ENCODE peak calls at places on chromosomes 11 and 22, in five cellular contexts. One of them, this sample, is unnamed.

GRCh38 chr11:69972351-69972802 is 105.7 kb upstream of the ANO1 start:
- DNase-seq in breast epithelium: no peak
- DNase-seq in HCT116: no peak
- DNase-seq in sigmoid colon: no peak
- DNase-seq in spleen: no peak
- DNase-seq in this sample: no peak

GRCh38 chr11:103907548-103908455 is 128.6 kb upstream of the DDI1 start:
- DNase-seq in breast epithelium: no peak
- DNase-seq in spleen: no peak
- DNase-seq in sigmoid colon: no peak
- DNase-seq in HCT116: no peak
- DNase-seq in this sample: no peak

GRCh38 chr11:693887-694562 is 997 bp downstream of the DEAF1 start:
- DNase-seq in spleen: peak
- DNase-seq in breast epithelium: no peak
- DNase-seq in sigmoid colon: peak
- DNase-seq in HCT116: no peak
- DNase-seq in this sample: no peak

GRCh38 chr11:102468636-102469195 is 16.2 kb upstream of the TMEM123 start:
- DNase-seq in HCT116: no peak
- DNase-seq in breast epithelium: no peak
- DNase-seq in sigmoid colon: no peak
- DNase-seq in spleen: no peak
- DNase-seq in this sample: no peak

GRCh38 chr11:30789270-30789669 is 203.1 kb upstream of the MPPED2 start:
- DNase-seq in HCT116: no peak
- DNase-seq in sigmoid colon: no peak
- DNase-seq in breast epithelium: no peak
- DNase-seq in spleen: no peak
- DNase-seq in this sample: no peak

GRCh38 chr11:112858289-112859023 is 102.8 kb upstream of the NCAM1 start:
- DNase-seq in HCT116: no peak
- DNase-seq in breast epithelium: no peak
- DNase-seq in sigmoid colon: no peak
- DNase-seq in spleen: no peak
- DNase-seq in this sample: no peak

GRCh38 chr11:1548221-1549070 is 23.6 kb downstream of the DUSP8 start:
- DNase-seq in spleen: no peak
- DNase-seq in sigmoid colon: peak
- DNase-seq in breast epithelium: peak
- DNase-seq in HCT116: peak
- DNase-seq in this sample: no peak

GRCh38 chr11:128342511-128343133 is 244.7 kb downstream of the ETS1 start:
- DNase-seq in spleen: peak
- DNase-seq in breast epithelium: no peak
- DNase-seq in HCT116: no peak
- DNase-seq in sigmoid colon: peak
- DNase-seq in this sample: peak

GRCh38 chr11:104665631-104666030 is 232.6 kb downstream of the CASP12 start:
- DNase-seq in spleen: no peak
- DNase-seq in sigmoid colon: no peak
- DNase-seq in HCT116: no peak
- DNase-seq in breast epithelium: no peak
- DNase-seq in this sample: no peak

GRCh38 chr11:2209900-2210321 is 38.3 kb upstream of the TH start:
- DNase-seq in sigmoid colon: peak
- DNase-seq in breast epithelium: peak
- DNase-seq in spleen: peak
- DNase-seq in HCT116: no peak
- DNase-seq in this sample: no peak

GRCh38 chr11:44912270-44912987 is 38.3 kb downstream of the TP53I11 start:
- DNase-seq in HCT116: no peak
- DNase-seq in spleen: no peak
- DNase-seq in sigmoid colon: no peak
- DNase-seq in breast epithelium: no peak
- DNase-seq in this sample: no peak

GRCh38 chr11:68139395-68139794 is 18.2 kb upstream of the CHKA start:
- DNase-seq in HCT116: no peak
- DNase-seq in spleen: no peak
- DNase-seq in breast epithelium: no peak
- DNase-seq in sigmoid colon: no peak
- DNase-seq in this sample: no peak

GRCh38 chr11:91922846-91923245 is 301.8 kb upstream of the FAT3 start:
- DNase-seq in HCT116: no peak
- DNase-seq in breast epithelium: no peak
- DNase-seq in spleen: no peak
- DNase-seq in sigmoid colon: no peak
- DNase-seq in this sample: no peak

GRCh38 chr11:33383075-33383919 is 126.1 kb downstream of the HIPK3 start:
- DNase-seq in spleen: no peak
- DNase-seq in breast epithelium: no peak
- DNase-seq in sigmoid colon: no peak
- DNase-seq in HCT116: no peak
- DNase-seq in this sample: no peak

GRCh38 chr22:17997456-17997855 is 26.9 kb downstream of the MICAL3 start:
- DNase-seq in HCT116: no peak
- DNase-seq in sigmoid colon: peak
- DNase-seq in breast epithelium: peak
- DNase-seq in spleen: no peak
- DNase-seq in this sample: no peak

GRCh38 chr11:86220654-86221053 is 23.9 kb upstream of the EED start:
- DNase-seq in breast epithelium: no peak
- DNase-seq in spleen: no peak
- DNase-seq in sigmoid colon: no peak
- DNase-seq in HCT116: no peak
- DNase-seq in this sample: no peak

GRCh38 chr11:120219935-120220746 is 9.3 kb downstream of the OAF start:
- DNase-seq in spleen: no peak
- DNase-seq in breast epithelium: no peak
- DNase-seq in sigmoid colon: no peak
- DNase-seq in HCT116: no peak
- DNase-seq in this sample: no peak

GRCh38 chr11:87212891-87213290 is 175.2 kb downstream of the TMEM135 start:
- DNase-seq in spleen: no peak
- DNase-seq in breast epithelium: no peak
- DNase-seq in sigmoid colon: no peak
- DNase-seq in HCT116: no peak
- DNase-seq in this sample: no peak

GRCh38 chr22:32389685-32390084 is 22.4 kb downstream of the RTCB start:
- DNase-seq in breast epithelium: no peak
- DNase-seq in spleen: no peak
- DNase-seq in sigmoid colon: no peak
- DNase-seq in HCT116: no peak
- DNase-seq in this sample: no peak

GRCh38 chr11:82818399-82819043 is 81.7 kb downstream of the PRCP start:
- DNase-seq in HCT116: no peak
- DNase-seq in sigmoid colon: no peak
- DNase-seq in spleen: no peak
- DNase-seq in breast epithelium: no peak
- DNase-seq in this sample: no peak

GRCh38 chr11:12502950-12503579 is 125.7 kb downstream of the PARVA start:
- DNase-seq in spleen: no peak
- DNase-seq in HCT116: no peak
- DNase-seq in sigmoid colon: no peak
- DNase-seq in breast epithelium: no peak
- DNase-seq in this sample: no peak

GRCh38 chr11:67699521-67699920 is 25.1 kb upstream of the ALDH3B2 start:
- DNase-seq in sigmoid colon: no peak
- DNase-seq in spleen: no peak
- DNase-seq in breast epithelium: no peak
- DNase-seq in HCT116: no peak
- DNase-seq in this sample: no peak

GRCh38 chr11:31106963-31107576 is 262.5 kb downstream of the DCDC1 start:
- DNase-seq in breast epithelium: no peak
- DNase-seq in spleen: no peak
- DNase-seq in HCT116: peak
- DNase-seq in sigmoid colon: no peak
- DNase-seq in this sample: no peak

GRCh38 chr11:94049351-94049750 is 28.2 kb downstream of the HEPHL1 start:
- DNase-seq in breast epithelium: no peak
- DNase-seq in HCT116: no peak
- DNase-seq in spleen: no peak
- DNase-seq in sigmoid colon: no peak
- DNase-seq in this sample: no peak

GRCh38 chr11:89442801-89443200 is 48.4 kb downstream of the NOX4 start:
- DNase-seq in HCT116: no peak
- DNase-seq in breast epithelium: no peak
- DNase-seq in spleen: no peak
- DNase-seq in sigmoid colon: no peak
- DNase-seq in this sample: no peak

GRCh38 chr11:122036022-122036421 is 80.0 kb downstream of the BLID start:
- DNase-seq in HCT116: no peak
- DNase-seq in breast epithelium: no peak
- DNase-seq in spleen: no peak
- DNase-seq in sigmoid colon: no peak
- DNase-seq in this sample: no peak

GRCh38 chr11:122033193-122033592 is 82.8 kb downstream of the BLID start:
- DNase-seq in spleen: no peak
- DNase-seq in HCT116: no peak
- DNase-seq in sigmoid colon: no peak
- DNase-seq in breast epithelium: no peak
- DNase-seq in this sample: no peak

GRCh38 chr11:122033631-122034030 is 82.4 kb downstream of the BLID start:
- DNase-seq in spleen: no peak
- DNase-seq in sigmoid colon: no peak
- DNase-seq in HCT116: no peak
- DNase-seq in breast epithelium: no peak
- DNase-seq in this sample: no peak

GRCh38 chr11:122028561-122028960 is 87.5 kb downstream of the BLID start:
- DNase-seq in HCT116: no peak
- DNase-seq in spleen: no peak
- DNase-seq in sigmoid colon: no peak
- DNase-seq in breast epithelium: no peak
- DNase-seq in this sample: no peak

DNA sequence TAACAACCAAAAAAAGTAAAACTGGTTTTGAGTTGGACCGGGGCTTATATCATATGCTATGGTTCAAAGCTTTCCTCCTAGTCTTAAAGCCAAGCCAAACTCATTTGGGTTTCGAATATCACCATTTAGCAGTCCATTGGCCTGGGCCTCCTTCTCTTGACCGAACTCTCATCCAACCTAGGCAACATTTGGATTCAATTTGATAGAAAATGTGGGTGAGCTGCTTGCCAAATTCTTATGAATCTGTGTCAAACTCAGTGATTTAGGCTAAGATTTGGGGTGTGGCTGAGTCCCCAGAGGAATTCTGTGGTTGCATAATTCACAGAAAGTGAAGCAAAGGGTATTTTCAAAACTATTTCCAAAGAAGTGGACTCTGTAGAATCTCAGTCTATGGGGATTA is 83.7 kb downstream of the BLID start:
- DNase-seq in HCT116: no peak
- DNase-seq in sigmoid colon: no peak
- DNase-seq in spleen: no peak
- DNase-seq in breast epithelium: no peak
- DNase-seq in this sample: no peak
- TF ChIP-seq POLR2AphosphoS5 in HCT116: no peak
- TF ChIP-seq POLR2AphosphoS5 in sigmoid colon: no peak
- TF ChIP-seq POLR2AphosphoS5 in spleen: no peak
- TF ChIP-seq POLR2AphosphoS5 in breast epithelium: peak
- TF ChIP-seq POLR2AphosphoS5 in this sample: no peak

GRCh38 chr22:27406389-27406861 is 395.1 kb downstream of the MN1 start:
- DNase-seq in HCT116: no peak
- DNase-seq in spleen: no peak
- DNase-seq in breast epithelium: no peak
- DNase-seq in sigmoid colon: no peak
- DNase-seq in this sample: no peak

GRCh38 chr22:27408068-27408467 is 393.5 kb downstream of the MN1 start:
- DNase-seq in sigmoid colon: no peak
- DNase-seq in breast epithelium: no peak
- DNase-seq in spleen: no peak
- DNase-seq in HCT116: no peak
- DNase-seq in this sample: no peak

GRCh38 chr22:27407369-27407985 is 394.1 kb downstream of the MN1 start:
- DNase-seq in spleen: no peak
- DNase-seq in sigmoid colon: no peak
- DNase-seq in breast epithelium: no peak
- DNase-seq in HCT116: no peak
- DNase-seq in this sample: no peak

GRCh38 chr22:27409299-27409698 is 392.3 kb downstream of the MN1 start:
- DNase-seq in spleen: no peak
- DNase-seq in HCT116: no peak
- DNase-seq in sigmoid colon: no peak
- DNase-seq in breast epithelium: no peak
- DNase-seq in this sample: no peak

GRCh38 chr22:27405672-27406388 is 395.7 kb downstream of the MN1 start:
- DNase-seq in spleen: no peak
- DNase-seq in HCT116: peak
- DNase-seq in breast epithelium: peak
- DNase-seq in sigmoid colon: no peak
- DNase-seq in this sample: peak
- TF ChIP-seq POLR2A in spleen: no peak
- TF ChIP-seq POLR2A in HCT116: no peak
- TF ChIP-seq POLR2A in breast epithelium: no peak
- TF ChIP-seq POLR2A in sigmoid colon: no peak
- TF ChIP-seq POLR2A in this sample: no peak

DNA sequence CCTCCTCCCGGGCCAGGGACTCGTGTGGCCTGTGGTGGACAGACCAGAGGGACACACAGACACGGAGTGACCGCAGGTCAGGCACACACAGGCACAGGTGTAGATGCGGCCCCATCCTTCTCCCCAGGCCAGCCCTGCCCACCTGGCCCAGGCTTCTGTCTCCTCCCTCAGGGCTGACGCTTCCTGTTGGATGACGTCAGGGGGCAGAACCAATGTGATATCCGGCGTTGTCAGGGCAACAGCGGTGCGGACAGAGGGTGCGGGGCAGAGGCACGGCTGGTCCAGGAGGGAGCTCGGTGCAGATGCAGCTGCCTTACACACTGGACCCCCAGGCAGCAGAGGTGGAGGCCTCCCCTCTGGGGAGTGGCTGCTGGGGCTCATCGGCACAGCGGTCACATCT is 2.9 kb upstream of the TUBGCP6 start:
- DNase-seq in breast epithelium: no peak
- DNase-seq in sigmoid colon: no peak
- DNase-seq in HCT116: peak
- DNase-seq in spleen: no peak
- DNase-seq in this sample: no peak
- TF ChIP-seq POLR2AphosphoS5 in breast epithelium: no peak
- TF ChIP-seq POLR2AphosphoS5 in sigmoid colon: no peak
- TF ChIP-seq POLR2AphosphoS5 in HCT116: no peak
- TF ChIP-seq POLR2AphosphoS5 in spleen: peak
- TF ChIP-seq POLR2AphosphoS5 in this sample: peak

GRCh38 chr11:46243796-46244109 is 33.7 kb upstream of the CREB3L1 start:
- DNase-seq in sigmoid colon: no peak
- DNase-seq in spleen: no peak
- DNase-seq in breast epithelium: no peak
- DNase-seq in HCT116: no peak
- DNase-seq in this sample: no peak

GRCh38 chr11:46240371-46240770 is 37.1 kb upstream of the CREB3L1 start:
- DNase-seq in HCT116: no peak
- DNase-seq in breast epithelium: no peak
- DNase-seq in sigmoid colon: no peak
- DNase-seq in spleen: no peak
- DNase-seq in this sample: no peak

GRCh38 chr11:46240861-46241260 is 36.6 kb upstream of the CREB3L1 start:
- DNase-seq in spleen: no peak
- DNase-seq in HCT116: no peak
- DNase-seq in sigmoid colon: no peak
- DNase-seq in breast epithelium: no peak
- DNase-seq in this sample: no peak

GRCh38 chr11:46242961-46243795 is 34.3 kb upstream of the CREB3L1 start:
- DNase-seq in sigmoid colon: peak
- DNase-seq in breast epithelium: peak
- DNase-seq in spleen: peak
- DNase-seq in HCT116: peak
- DNase-seq in this sample: peak

GRCh38 chr11:46242462-46242960 is 35.0 kb upstream of the CREB3L1 start:
- DNase-seq in breast epithelium: no peak
- DNase-seq in sigmoid colon: no peak
- DNase-seq in HCT116: no peak
- DNase-seq in spleen: no peak
- DNase-seq in this sample: no peak
- TF ChIP-seq POLR2A in breast epithelium: no peak
- TF ChIP-seq POLR2A in sigmoid colon: no peak
- TF ChIP-seq POLR2A in HCT116: no peak
- TF ChIP-seq POLR2A in spleen: no peak
- TF ChIP-seq POLR2A in this sample: no peak